ENCODE peak calls at places on chromosomes 4 and X, in four cellular contexts. One of them, this sample, is unnamed.

GRCh38 chr4:39860804-39861203 is 116.9 kb downstream of the PDS5A start:
- DNase-seq in HepG2: no peak
- DNase-seq in A549: no peak
- DNase-seq in K562: no peak
- DNase-seq in this sample: no peak

GRCh38 chrX:16212024-16212423 is 44.7 kb downstream of the MAGEB17 start:
- DNase-seq in K562: no peak
- DNase-seq in HepG2: no peak
- DNase-seq in A549: no peak
- DNase-seq in this sample: no peak

GRCh38 chr4:186979966-186980745 is 256.5 kb upstream of the FAT1 start:
- DNase-seq in A549: no peak
- DNase-seq in K562: no peak
- DNase-seq in HepG2: no peak
- DNase-seq in this sample: no peak

GRCh38 chr4:84874619-84875018 is 91.9 kb downstream of the WDFY3 start:
- DNase-seq in HepG2: no peak
- DNase-seq in K562: no peak
- DNase-seq in A549: no peak
- DNase-seq in this sample: no peak

GRCh38 chr4:162959056-162959455 is 207.6 kb downstream of the NAF1 start:
- DNase-seq in HepG2: no peak
- DNase-seq in A549: no peak
- DNase-seq in K562: no peak
- DNase-seq in this sample: peak

GRCh38 chr4:39205000-39205399 is 22.7 kb downstream of the WDR19 start:
- DNase-seq in A549: no peak
- DNase-seq in HepG2: no peak
- DNase-seq in K562: no peak
- DNase-seq in this sample: no peak

GRCh38 chr4:86855572-86855971 is 6.4 kb upstream of the SLC10A6 start:
- DNase-seq in HepG2: no peak
- DNase-seq in K562: no peak
- DNase-seq in A549: no peak
- DNase-seq in this sample: no peak

GRCh38 chr4:145912391-145912790 is 26.2 kb downstream of the ZNF827 start:
- DNase-seq in HepG2: no peak
- DNase-seq in A549: no peak
- DNase-seq in K562: no peak
- DNase-seq in this sample: no peak

GRCh38 chrX:131830400-131831184 is 192.5 kb upstream of the STK26 start:
- DNase-seq in A549: no peak
- DNase-seq in K562: peak
- DNase-seq in HepG2: peak
- DNase-seq in this sample: peak

GRCh38 chr4:100581337-100581736 is 63.5 kb upstream of the EMCN start:
- DNase-seq in K562: no peak
- DNase-seq in A549: peak
- DNase-seq in HepG2: no peak
- DNase-seq in this sample: no peak

GRCh38 chr4:9812530-9813340 is 31.3 kb downstream of the DRD5 start:
- DNase-seq in HepG2: no peak
- DNase-seq in A549: no peak
- DNase-seq in K562: no peak
- DNase-seq in this sample: no peak

GRCh38 chr4:56626963-56627362 is 54.1 kb downstream of the HOPX start:
- DNase-seq in HepG2: peak
- DNase-seq in A549: no peak
- DNase-seq in K562: no peak
- DNase-seq in this sample: no peak

GRCh38 chrX:109872021-109872730 is 130.7 kb upstream of the TMEM164 start:
- DNase-seq in HepG2: peak
- DNase-seq in A549: no peak
- DNase-seq in K562: no peak
- DNase-seq in this sample: no peak

GRCh38 chrX:50204364-50204899 is at the start of gene CCNB3:
- DNase-seq in HepG2: peak
- DNase-seq in K562: peak
- DNase-seq in A549: peak
- DNase-seq in this sample: no peak

GRCh38 chrX:132433001-132433400 is 55.8 kb downstream of the MBNL3 start:
- DNase-seq in A549: no peak
- DNase-seq in K562: no peak
- DNase-seq in HepG2: peak
- DNase-seq in this sample: no peak

GRCh38 chr4:80225628-80226027 is 28.3 kb downstream of the PRDM8 start:
- DNase-seq in A549: no peak
- DNase-seq in K562: no peak
- DNase-seq in HepG2: no peak
- DNase-seq in this sample: no peak

GRCh38 chr4:150217804-150218203 is 139.6 kb downstream of the DCLK2 start:
- DNase-seq in A549: no peak
- DNase-seq in K562: no peak
- DNase-seq in HepG2: no peak
- DNase-seq in this sample: no peak

GRCh38 chr4:108877821-108878220 is 115.0 kb upstream of the ETNPPL start:
- DNase-seq in HepG2: no peak
- DNase-seq in K562: no peak
- DNase-seq in A549: no peak
- DNase-seq in this sample: no peak
- TF ChIP-seq KDM1A in HepG2: no peak
- TF ChIP-seq KDM1A in K562: no peak
- TF ChIP-seq KDM1A in A549: no peak
- TF ChIP-seq KDM1A in this sample: no peak

DNA sequence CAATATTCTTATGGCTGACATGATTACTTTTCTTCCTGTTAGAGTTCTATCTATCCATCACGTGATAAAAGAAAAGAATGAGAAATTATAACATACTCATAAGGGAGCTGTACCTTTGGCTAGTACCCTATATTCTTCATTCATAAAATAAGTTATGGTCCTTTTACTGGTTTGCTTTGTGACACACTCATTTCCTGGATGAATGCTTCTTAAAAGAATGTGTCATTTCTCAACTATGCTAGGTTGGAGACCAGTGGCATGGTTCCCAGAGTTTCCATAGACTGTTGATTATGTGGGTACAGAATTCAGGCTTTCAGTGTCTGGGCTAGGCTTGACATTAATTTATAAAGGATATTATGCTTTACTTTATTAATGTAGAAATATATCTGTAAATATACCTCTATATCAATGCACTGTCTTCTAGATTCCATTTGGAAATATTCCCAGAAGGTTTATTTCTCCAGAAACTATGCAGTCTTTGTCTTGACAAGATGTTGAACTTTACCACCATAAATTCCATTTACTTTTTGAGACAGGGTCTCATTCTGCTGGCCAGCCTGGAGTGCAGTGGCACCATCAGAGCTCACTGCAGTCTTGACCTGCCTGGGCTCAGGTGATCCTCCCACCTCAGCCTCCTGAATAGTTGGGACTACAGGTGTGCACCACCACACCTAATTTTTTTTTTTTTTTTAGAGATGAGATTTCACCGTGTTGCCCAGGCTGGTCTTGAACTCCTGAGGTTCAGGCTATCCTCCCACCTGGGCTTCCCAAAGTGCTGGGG is 23.8 kb downstream of the NUDT6 start:
- DNase-seq in HepG2: no peak
- DNase-seq in A549: peak
- DNase-seq in K562: no peak
- DNase-seq in this sample: no peak
- TF ChIP-seq MAX in HepG2: no peak
- TF ChIP-seq MAX in A549: peak
- TF ChIP-seq MAX in K562: no peak
- TF ChIP-seq MAX in this sample: no peak

GRCh38 chr4:125105561-125105960 is 209.2 kb upstream of the FAT4 start:
- DNase-seq in A549: no peak
- DNase-seq in K562: no peak
- DNase-seq in HepG2: no peak
- DNase-seq in this sample: no peak
- TF ChIP-seq JUN in A549: no peak
- TF ChIP-seq JUN in K562: no peak
- TF ChIP-seq JUN in HepG2: no peak
- TF ChIP-seq JUN in this sample: no peak

DNA sequence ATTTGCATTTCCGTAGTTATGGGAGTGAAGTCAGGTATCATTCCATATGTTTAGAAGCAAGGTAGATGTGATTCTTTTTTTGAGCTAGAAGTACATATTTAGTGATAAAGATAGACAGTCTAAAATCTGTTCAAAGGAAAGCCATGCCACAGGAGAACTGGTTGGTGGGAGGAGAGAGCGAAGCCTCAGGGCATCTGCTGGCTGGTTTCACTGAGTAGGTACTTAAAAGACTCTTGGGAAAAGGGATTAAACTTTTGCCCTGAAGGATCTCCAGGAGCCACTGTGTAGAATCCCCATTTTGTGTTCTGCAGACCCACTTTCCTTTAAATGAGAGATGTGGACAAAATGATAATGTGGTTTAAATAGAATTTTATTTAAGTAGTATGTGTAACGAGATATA is 89.6 kb downstream of the SHROOM2 start:
- DNase-seq in K562: no peak
- DNase-seq in HepG2: no peak
- DNase-seq in A549: no peak
- DNase-seq in this sample: no peak
- TF ChIP-seq KDM1A in K562: no peak
- TF ChIP-seq KDM1A in HepG2: no peak
- TF ChIP-seq KDM1A in A549: no peak
- TF ChIP-seq KDM1A in this sample: no peak

DNA sequence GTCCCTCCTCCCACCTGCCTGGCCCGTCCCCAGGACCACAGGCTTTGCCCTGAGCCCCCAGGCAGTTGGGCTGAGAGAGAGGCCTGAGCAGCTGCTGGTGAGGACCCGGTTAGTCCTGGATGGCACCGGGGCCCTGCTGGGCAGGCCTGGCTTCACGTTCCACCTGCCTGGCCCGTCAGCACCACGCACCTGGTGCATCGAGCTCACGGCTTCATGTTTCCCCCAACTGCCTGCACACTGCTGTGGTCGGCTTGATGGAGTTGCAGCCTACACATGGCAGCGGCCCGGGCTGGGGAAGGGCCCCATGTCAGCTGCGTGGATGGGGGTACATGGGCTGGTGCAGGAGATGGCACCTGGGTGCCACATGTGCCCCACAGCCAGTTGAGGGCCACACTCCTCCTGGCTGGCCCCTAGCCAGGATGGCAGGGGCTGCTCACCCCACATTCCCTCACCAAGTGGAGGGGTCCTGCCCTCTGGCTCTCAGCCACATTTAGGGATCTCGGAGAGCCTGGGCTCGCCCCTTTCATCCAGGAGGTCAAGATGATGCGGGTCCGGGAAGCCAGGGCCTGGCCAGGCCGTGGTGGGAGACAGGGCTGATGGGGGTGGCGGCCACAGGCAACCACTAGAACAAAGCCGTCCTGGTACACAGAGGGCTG is 28.5 kb downstream of the NKX1-1 start:
- DNase-seq in A549: no peak
- DNase-seq in K562: no peak
- DNase-seq in HepG2: no peak
- DNase-seq in this sample: no peak
- TF ChIP-seq MAX in A549: no peak
- TF ChIP-seq MAX in K562: no peak
- TF ChIP-seq MAX in HepG2: no peak
- TF ChIP-seq MAX in this sample: no peak

GRCh38 chr4:2047781-2048581 is 11.1 kb upstream of the NAT8L start:
- DNase-seq in K562: no peak
- DNase-seq in HepG2: no peak
- DNase-seq in A549: no peak
- DNase-seq in this sample: no peak

GRCh38 chr4:2044542-2045517 is 14.3 kb upstream of the NAT8L start:
- DNase-seq in K562: peak
- DNase-seq in A549: no peak
- DNase-seq in HepG2: no peak
- DNase-seq in this sample: no peak

GRCh38 chr4:2045518-2045951 is 13.6 kb upstream of the NAT8L start:
- DNase-seq in A549: no peak
- DNase-seq in HepG2: no peak
- DNase-seq in K562: peak
- DNase-seq in this sample: no peak

GRCh38 chr4:2047031-2047660 is 12.0 kb upstream of the NAT8L start:
- DNase-seq in K562: no peak
- DNase-seq in A549: no peak
- DNase-seq in HepG2: no peak
- DNase-seq in this sample: peak

DNA sequence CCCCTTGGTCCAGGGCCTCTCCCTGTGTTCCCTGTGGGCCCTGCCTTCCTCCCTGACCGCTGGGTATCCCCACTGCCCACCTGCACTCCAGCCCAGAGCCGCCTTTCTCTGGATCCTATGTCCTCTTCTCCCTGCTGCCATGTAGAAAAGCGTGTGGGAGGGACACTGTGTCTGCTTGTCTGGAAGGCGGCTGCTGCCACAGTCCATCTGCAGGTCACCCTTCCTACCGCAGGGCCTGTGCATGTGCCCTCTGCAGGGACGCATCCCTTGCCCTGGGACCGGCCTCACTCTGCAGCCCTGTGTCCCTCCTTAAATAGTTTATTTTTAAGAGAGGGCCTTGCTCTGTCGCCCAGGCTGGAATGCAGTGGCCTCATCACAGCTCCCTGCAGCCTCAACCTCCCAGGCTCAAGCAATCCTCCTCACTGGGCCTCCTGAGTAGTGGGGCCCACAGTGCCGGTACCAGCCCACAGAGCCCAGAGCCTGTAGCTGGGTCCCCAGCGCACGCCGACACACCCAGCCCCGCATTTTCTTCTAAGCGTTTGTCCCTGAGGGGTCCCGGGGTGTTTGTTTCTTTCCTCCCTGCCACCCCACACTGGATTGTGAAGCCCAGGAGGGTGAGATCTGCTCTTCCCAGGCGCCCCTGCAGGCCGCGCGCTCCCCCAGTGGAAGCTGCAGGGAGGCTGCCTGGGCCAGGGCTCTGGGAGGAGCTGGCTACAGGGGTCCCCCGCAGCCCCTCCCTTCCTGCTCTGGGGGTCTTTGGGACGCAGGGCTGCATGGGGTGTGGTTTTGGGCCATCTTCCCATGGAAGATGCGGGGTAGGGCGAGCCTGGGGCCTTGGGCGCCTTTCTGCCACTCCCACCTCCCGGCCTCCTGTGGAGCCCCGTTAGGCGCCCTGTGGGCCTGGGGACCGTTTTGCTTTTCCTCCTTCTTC is 12.8 kb upstream of the NAT8L start:
- DNase-seq in A549: no peak
- DNase-seq in K562: no peak
- DNase-seq in HepG2: no peak
- DNase-seq in this sample: no peak
- TF ChIP-seq JUN in A549: no peak
- TF ChIP-seq JUN in K562: no peak
- TF ChIP-seq JUN in HepG2: no peak
- TF ChIP-seq JUN in this sample: no peak